ENCODE peak calls at places on chromosomes 2 and 18, in five cellular contexts. One of them, this sample, is unnamed.

GRCh38 chr2:241540391-241540765 is 18.2 kb upstream of the BOK start:
- DNase-seq in colonic mucosa: no peak
- DNase-seq in GM23248: no peak
- DNase-seq in tibial nerve: no peak
- DNase-seq in prostate gland: no peak
- DNase-seq in this sample: no peak

GRCh38 chr18:9017900-9018217 is 84.6 kb upstream of the NDUFV2 start:
- DNase-seq in GM23248: peak; percentile 93
- DNase-seq in prostate gland: no peak
- DNase-seq in tibial nerve: no peak
- DNase-seq in colonic mucosa: no peak
- DNase-seq in this sample: no peak

GRCh38 chr2:138500592-138501426 is 761 bp upstream of the SPOPL start:
- DNase-seq in colonic mucosa: no peak
- DNase-seq in prostate gland: no peak
- DNase-seq in tibial nerve: no peak
- DNase-seq in GM23248: no peak
- DNase-seq in this sample: no peak

GRCh38 chr2:231483398-231484329 is 19.4 kb upstream of the NCL start:
- DNase-seq in GM23248: peak; percentile 62
- DNase-seq in tibial nerve: no peak
- DNase-seq in colonic mucosa: no peak
- DNase-seq in prostate gland: no peak
- DNase-seq in this sample: no peak

GRCh38 chr2:182445566-182445965 is 18.7 kb upstream of the PDE1A start:
- DNase-seq in tibial nerve: no peak
- DNase-seq in colonic mucosa: no peak
- DNase-seq in GM23248: peak; percentile 24
- DNase-seq in prostate gland: no peak
- DNase-seq in this sample: no peak

GRCh38 chr2:45224321-45224995 is 215.2 kb upstream of the SIX2 start:
- DNase-seq in tibial nerve: no peak
- DNase-seq in colonic mucosa: no peak
- DNase-seq in GM23248: no peak
- DNase-seq in prostate gland: no peak
- DNase-seq in this sample: no peak

GRCh38 chr2:61750624-61751023 is 103.2 kb downstream of the FAM161A start:
- DNase-seq in tibial nerve: no peak
- DNase-seq in colonic mucosa: no peak
- DNase-seq in prostate gland: no peak
- DNase-seq in GM23248: peak; percentile 52
- DNase-seq in this sample: no peak

GRCh38 chr18:61845212-61845611 is 47.6 kb downstream of the RNF152 start:
- DNase-seq in tibial nerve: no peak
- DNase-seq in colonic mucosa: no peak
- DNase-seq in GM23248: no peak
- DNase-seq in prostate gland: peak; percentile 22
- DNase-seq in this sample: no peak

GRCh38 chr2:234863043-234863934 is 88.5 kb upstream of the SH3BP4 start:
- DNase-seq in colonic mucosa: peak; percentile 25
- DNase-seq in tibial nerve: peak; percentile 30
- DNase-seq in prostate gland: peak; percentile 64
- DNase-seq in GM23248: peak; percentile 81
- DNase-seq in this sample: no peak

GRCh38 chr2:1872602-1873183 is 128.4 kb upstream of the PXDN start:
- DNase-seq in colonic mucosa: no peak
- DNase-seq in prostate gland: no peak
- DNase-seq in GM23248: no peak
- DNase-seq in tibial nerve: no peak
- DNase-seq in this sample: no peak
- H3K27me3 ChIP-seq in colonic mucosa: no peaks in the 10 kb centered on the region
- H3K27me3 ChIP-seq in prostate gland: peaks cover 3% of the 10 kb centered on the region
- H3K27me3 ChIP-seq in GM23248: peaks cover 37% of the 10 kb centered on the region
- H3K27me3 ChIP-seq in tibial nerve: no peaks in the 10 kb centered on the region
- H3K27me3 ChIP-seq in this sample: no peaks in the 10 kb centered on the region

GRCh38 chr2:127419112-127419430 is 844 bp downstream of the PROC start:
- DNase-seq in GM23248: no peak
- DNase-seq in prostate gland: no peak
- DNase-seq in tibial nerve: no peak
- DNase-seq in colonic mucosa: no peak
- DNase-seq in this sample: no peak
- H3K27me3 ChIP-seq in GM23248: no peaks in the 10 kb centered on the region
- H3K27me3 ChIP-seq in prostate gland: peaks cover 9% of the 10 kb centered on the region
- H3K27me3 ChIP-seq in tibial nerve: no peaks in the 10 kb centered on the region
- H3K27me3 ChIP-seq in colonic mucosa: peaks cover 18% of the 10 kb centered on the region
- H3K27me3 ChIP-seq in this sample: peaks cover 83% of the 10 kb centered on the region

GRCh38 chr2:74499269-74499939 is at the start of gene LBX2:
- DNase-seq in GM23248: peak; percentile 63
- DNase-seq in colonic mucosa: peak; percentile 57
- DNase-seq in tibial nerve: no peak
- DNase-seq in prostate gland: no peak
- DNase-seq in this sample: no peak
- H3K27me3 ChIP-seq in GM23248: no peaks in the 10 kb centered on the region
- H3K27me3 ChIP-seq in colonic mucosa: peaks cover 17% of the 10 kb centered on the region
- H3K27me3 ChIP-seq in tibial nerve: no peaks in the 10 kb centered on the region
- H3K27me3 ChIP-seq in prostate gland: peaks cover 20% of the 10 kb centered on the region
- H3K27me3 ChIP-seq in this sample: peaks cover 92% of the 10 kb centered on the region

DNA sequence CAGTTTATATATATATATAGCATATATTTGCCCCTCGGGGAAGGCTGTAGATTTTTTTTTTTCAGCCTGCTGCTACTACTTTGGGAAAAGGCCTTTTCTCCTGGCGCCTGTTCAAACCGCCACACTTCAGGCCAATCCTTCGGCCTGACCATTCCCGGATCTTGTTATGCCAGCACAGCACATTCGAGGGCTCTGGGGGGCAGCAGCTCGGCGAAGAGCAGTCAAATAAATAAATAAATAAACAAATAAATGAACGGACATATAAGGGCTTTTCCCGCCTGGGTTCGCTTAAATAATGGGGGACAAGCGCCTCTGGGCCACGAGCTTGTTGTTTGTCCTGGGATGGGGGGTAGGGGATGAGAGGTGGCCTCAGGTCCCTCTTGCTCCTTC is 10.6 kb downstream of the HOXD8 start:
- DNase-seq in colonic mucosa: no peak
- DNase-seq in prostate gland: no peak
- DNase-seq in GM23248: peak; percentile 73
- DNase-seq in tibial nerve: no peak
- DNase-seq in this sample: no peak
- H3K27me3 ChIP-seq in colonic mucosa: peaks cover 4% of the 10 kb centered on the region
- H3K27me3 ChIP-seq in prostate gland: no peaks in the 10 kb centered on the region
- H3K27me3 ChIP-seq in GM23248: no peaks in the 10 kb centered on the region
- H3K27me3 ChIP-seq in tibial nerve: no peaks in the 10 kb centered on the region
- H3K27me3 ChIP-seq in this sample: peaks cover 89% of the 10 kb centered on the region

GRCh38 chr2:19355416-19355821 is 3.0 kb downstream of the OSR1 start:
- DNase-seq in GM23248: peak; percentile 82
- DNase-seq in prostate gland: no peak
- DNase-seq in tibial nerve: no peak
- DNase-seq in colonic mucosa: no peak
- DNase-seq in this sample: no peak
- H3K27me3 ChIP-seq in GM23248: no peaks in the 10 kb centered on the region
- H3K27me3 ChIP-seq in prostate gland: peaks cover 7% of the 10 kb centered on the region
- H3K27me3 ChIP-seq in tibial nerve: no peaks in the 10 kb centered on the region
- H3K27me3 ChIP-seq in colonic mucosa: peaks cover 36% of the 10 kb centered on the region
- H3K27me3 ChIP-seq in this sample: peaks cover 99% of the 10 kb centered on the region

DNA sequence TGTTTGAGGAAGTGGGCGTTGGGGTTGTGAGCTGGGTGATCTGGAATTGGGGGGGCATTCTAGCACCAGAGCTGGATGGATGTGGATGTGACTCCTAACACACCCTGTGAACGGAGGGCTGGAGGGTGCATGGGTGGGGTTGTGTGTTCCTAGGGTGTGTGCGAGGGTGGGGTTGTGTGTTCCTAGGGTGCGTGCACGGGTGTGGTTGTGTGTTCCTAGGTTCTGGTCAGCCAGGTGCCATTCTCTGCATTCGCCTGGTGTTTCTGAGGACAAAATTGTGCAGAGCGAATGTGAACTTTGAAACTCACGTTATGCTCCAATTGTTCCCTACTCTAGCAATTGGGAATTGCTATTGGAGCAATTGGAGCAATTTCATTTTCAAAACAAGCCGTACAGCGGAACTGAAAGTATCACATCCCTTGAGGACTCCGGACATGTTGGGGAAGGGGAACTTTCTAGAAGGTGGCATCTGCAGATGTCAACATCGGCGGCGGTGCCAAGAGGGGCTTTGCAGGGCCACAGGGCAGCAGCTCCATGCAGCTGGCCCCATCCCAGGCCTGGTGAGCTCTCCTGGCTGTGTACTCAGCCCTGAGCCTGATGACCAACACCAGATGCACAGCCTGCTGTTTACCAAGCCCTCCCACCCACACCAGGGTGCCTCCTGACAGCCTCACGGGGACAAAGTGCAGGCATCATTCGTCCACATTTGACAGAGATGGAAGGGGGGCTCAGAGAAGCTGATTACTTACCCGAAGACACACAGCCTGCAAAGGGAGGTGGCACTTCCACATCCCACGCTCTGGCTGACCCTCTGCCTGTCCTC is 69.4 kb upstream of the ASAP2 start:
- DNase-seq in colonic mucosa: peak; percentile 98
- DNase-seq in GM23248: no peak
- DNase-seq in prostate gland: no peak
- DNase-seq in tibial nerve: no peak
- DNase-seq in this sample: no peak
- H3K27me3 ChIP-seq in colonic mucosa: no peaks in the 10 kb centered on the region
- H3K27me3 ChIP-seq in GM23248: no peaks in the 10 kb centered on the region
- H3K27me3 ChIP-seq in prostate gland: no peaks in the 10 kb centered on the region
- H3K27me3 ChIP-seq in tibial nerve: no peaks in the 10 kb centered on the region
- H3K27me3 ChIP-seq in this sample: peaks cover 7% of the 10 kb centered on the region

DNA sequence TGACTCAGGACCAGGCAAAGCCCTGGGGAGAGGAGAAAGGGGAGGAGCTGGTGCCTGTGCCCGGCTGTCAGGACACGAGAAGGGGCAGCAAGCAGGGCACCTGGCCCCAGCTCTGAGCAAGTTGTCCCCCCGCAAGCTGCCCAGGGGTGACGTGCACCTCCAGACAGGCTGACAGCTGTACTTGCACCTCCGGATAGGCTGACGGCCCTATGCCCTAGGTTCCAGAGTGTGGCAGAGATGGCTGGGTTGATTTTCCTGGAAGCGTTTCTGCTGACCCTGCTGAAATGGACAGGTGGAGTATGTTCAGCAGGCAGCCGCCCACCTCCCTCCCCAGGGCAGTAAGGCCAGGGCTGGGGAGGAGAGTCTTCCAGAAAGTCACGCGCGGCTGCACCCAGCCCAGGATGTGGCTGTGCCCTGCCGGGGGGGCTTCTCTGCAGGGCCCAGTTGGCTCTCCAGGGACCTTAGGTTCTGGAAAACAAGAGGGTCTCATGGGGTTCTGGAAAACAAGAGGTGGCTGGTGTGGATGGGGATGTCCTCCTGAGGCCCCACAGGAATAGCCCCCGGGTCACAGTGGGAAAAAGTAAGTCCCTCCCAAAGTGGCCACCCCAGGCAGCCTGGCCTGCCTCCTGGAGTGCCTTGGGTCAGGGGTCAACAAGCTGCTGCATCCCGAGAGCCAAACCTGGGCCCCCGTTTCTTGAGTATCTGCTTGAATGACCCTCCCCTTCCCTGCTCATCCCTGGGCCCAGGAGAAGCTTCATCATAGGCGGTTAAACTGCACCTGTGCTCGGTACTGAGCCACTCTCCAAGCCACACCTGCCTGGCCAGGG is 71.4 kb upstream of the OTOS start:
- DNase-seq in colonic mucosa: no peak
- DNase-seq in prostate gland: no peak
- DNase-seq in GM23248: no peak
- DNase-seq in tibial nerve: no peak
- DNase-seq in this sample: no peak
- H3K27me3 ChIP-seq in colonic mucosa: no peaks in the 10 kb centered on the region
- H3K27me3 ChIP-seq in prostate gland: no peaks in the 10 kb centered on the region
- H3K27me3 ChIP-seq in GM23248: no peaks in the 10 kb centered on the region
- H3K27me3 ChIP-seq in tibial nerve: no peaks in the 10 kb centered on the region
- H3K27me3 ChIP-seq in this sample: no peaks in the 10 kb centered on the region

GRCh38 chr2:176094307-176094706 is 1.8 kb downstream of the HOXD13 start:
- DNase-seq in colonic mucosa: no peak
- DNase-seq in tibial nerve: no peak
- DNase-seq in prostate gland: no peak
- DNase-seq in GM23248: no peak
- DNase-seq in this sample: no peak
- H3K27me3 ChIP-seq in colonic mucosa: peaks cover 99% of the 10 kb centered on the region
- H3K27me3 ChIP-seq in tibial nerve: peaks cover 8% of the 10 kb centered on the region
- H3K27me3 ChIP-seq in prostate gland: peaks cover 18% of the 10 kb centered on the region
- H3K27me3 ChIP-seq in GM23248: peaks cover 13% of the 10 kb centered on the region
- H3K27me3 ChIP-seq in this sample: peaks cover 76% of the 10 kb centered on the region

DNA sequence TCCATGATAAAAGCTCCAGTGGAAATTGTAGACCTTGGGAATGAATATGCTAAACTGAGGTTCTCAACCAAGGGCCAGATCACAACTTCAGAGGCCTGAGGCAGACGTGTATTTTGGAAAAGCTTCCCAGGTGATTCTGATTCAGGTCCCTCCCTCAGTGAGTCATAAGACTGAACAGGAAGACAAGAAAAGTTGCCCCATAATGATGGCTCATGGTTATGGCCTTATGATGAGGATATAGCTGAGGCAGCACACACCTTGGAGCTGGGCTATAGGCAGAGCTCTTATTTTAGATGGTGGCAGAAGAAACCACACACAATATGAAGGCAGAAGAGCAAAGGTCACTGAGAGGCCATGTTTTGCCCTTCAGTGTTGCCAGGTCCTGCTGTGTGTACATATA is 9.6 kb downstream of the ANTXR1 start:
- DNase-seq in prostate gland: no peak
- DNase-seq in GM23248: peak; percentile 61
- DNase-seq in tibial nerve: no peak
- DNase-seq in colonic mucosa: no peak
- DNase-seq in this sample: no peak
- H3K27me3 ChIP-seq in prostate gland: no peaks in the 10 kb centered on the region
- H3K27me3 ChIP-seq in GM23248: no peaks in the 10 kb centered on the region
- H3K27me3 ChIP-seq in tibial nerve: no peaks in the 10 kb centered on the region
- H3K27me3 ChIP-seq in colonic mucosa: no peaks in the 10 kb centered on the region
- H3K27me3 ChIP-seq in this sample: no peaks in the 10 kb centered on the region

GRCh38 chr2:174342600-174343342 is 8.0 kb downstream of the SP9 start:
- DNase-seq in tibial nerve: no peak
- DNase-seq in colonic mucosa: no peak
- DNase-seq in prostate gland: no peak
- DNase-seq in GM23248: peak; percentile 41
- DNase-seq in this sample: no peak

GRCh38 chr2:174343343-174343637 is 8.5 kb downstream of the SP9 start:
- DNase-seq in GM23248: no peak
- DNase-seq in prostate gland: no peak
- DNase-seq in colonic mucosa: no peak
- DNase-seq in tibial nerve: no peak
- DNase-seq in this sample: no peak

GRCh38 chr2:174340400-174341300 is 5.9 kb downstream of the SP9 start:
- DNase-seq in tibial nerve: no peak
- DNase-seq in prostate gland: no peak
- DNase-seq in colonic mucosa: no peak
- DNase-seq in GM23248: no peak
- DNase-seq in this sample: no peak

GRCh38 chr2:174341301-174341994 is 6.7 kb downstream of the SP9 start:
- DNase-seq in tibial nerve: peak; percentile 75
- DNase-seq in GM23248: peak; percentile 86
- DNase-seq in colonic mucosa: peak; percentile 89
- DNase-seq in prostate gland: peak; percentile 82
- DNase-seq in this sample: peak; percentile 81

GRCh38 chr2:174341995-174342571 is 7.3 kb downstream of the SP9 start:
- DNase-seq in colonic mucosa: no peak
- DNase-seq in GM23248: peak; percentile 28
- DNase-seq in prostate gland: no peak
- DNase-seq in tibial nerve: no peak
- DNase-seq in this sample: no peak
- H3K27me3 ChIP-seq in colonic mucosa: peaks cover 78% of the 10 kb centered on the region
- H3K27me3 ChIP-seq in GM23248: peaks cover 31% of the 10 kb centered on the region
- H3K27me3 ChIP-seq in prostate gland: peaks cover 54% of the 10 kb centered on the region
- H3K27me3 ChIP-seq in tibial nerve: peaks cover 21% of the 10 kb centered on the region
- H3K27me3 ChIP-seq in this sample: peaks cover 86% of the 10 kb centered on the region

This sample was measured in NT2/D1.